ENCODE peak calls at places on chromosomes 11 and 22, in nine cellular contexts. K is HCT116, L is endodermal cell, Q is heart right ventricle, R is glutamatergic neuron, I is fibroblast of the aortic adventitia, A is cardiac fibroblast, Z is GM06990, O is WTC11. S is an unnamed sample.

GRCh38 chr11:44878696-44879095 is 72.0 kb downstream of the TP53I11 start:
- DNase-seq in L (no peak), Z (no peak), A (no peak), K (no peak), I (no peak), Q (no peak), O (no peak), R (no peak), S (no peak)

GRCh38 chr22:30290318-30290678 is 993 bp upstream of the CASTOR1 start:
- DNase-seq in Q (no peak), R (no peak), L (peak), A (no peak), Z (no peak), K (no peak), O (no peak), I (no peak), S (peak)

GRCh38 chr22:27786253-27786898 is 15.2 kb downstream of the MN1 start:
- DNase-seq in R (no peak), O (no peak), A (no peak), K (no peak), Q (no peak), Z (no peak), I (no peak), L (no peak), S (no peak)

GRCh38 chr22:22858559-22858937 is 29.1 kb upstream of the IGLL5 start:
- DNase-seq in Z (no peak), A (no peak), K (no peak), O (no peak), I (no peak), L (no peak), R (no peak), Q (no peak), S (no peak)

GRCh38 chr22:28903080-28903479 is 19.7 kb downstream of the ZNRF3 start:
- DNase-seq in R (no peak), L (peak), A (no peak), Z (no peak), O (no peak), I (peak), Q (peak), K (no peak), S (no peak)

GRCh38 chr11:46305295-46305694 is 27.8 kb downstream of the CREB3L1 start:
- DNase-seq in I (peak), R (no peak), L (no peak), A (peak), Z (no peak), Q (no peak), O (no peak), K (no peak), S (no peak)

GRCh38 chr11:6856871-6857270 is 6.0 kb upstream of the OR10A2 start:
- DNase-seq in Z (peak), K (no peak), R (no peak), I (peak), O (no peak), L (no peak), Q (no peak), A (peak), S (peak)

GRCh38 chr11:7154881-7155344 is 66.1 kb downstream of the RBMXL2 start:
- DNase-seq in L (no peak), Q (no peak), K (no peak), A (no peak), R (no peak), I (peak), O (no peak), Z (no peak), S (no peak)

GRCh38 chr11:44309483-44310197 is at the start of gene ALX4:
- DNase-seq in I (no peak), L (peak), R (peak), Q (peak), Z (no peak), K (no peak), O (peak), A (no peak), S (no peak)

GRCh38 chr22:28021116-28021997 is 102.3 kb upstream of the PITPNB start:
- DNase-seq in A (no peak), O (no peak), I (no peak), R (peak), Z (no peak), Q (no peak), L (no peak), K (no peak), S (no peak)

GRCh38 chr22:17770180-17771077 is 3.8 kb downstream of the BID start:
- DNase-seq in I (no peak), R (no peak), O (no peak), L (peak), Q (no peak), A (no peak), Z (no peak), K (no peak), S (no peak)

GRCh38 chr22:43090130-43090789 is 1.1 kb upstream of the TTLL1 start:
- DNase-seq in O (no peak), A (peak), R (peak), Q (no peak), I (peak), Z (peak), K (peak), L (no peak), S (peak)

GRCh38 chr11:45259607-45260006 is 26.5 kb downstream of the SYT13 start:
- DNase-seq in R (no peak), I (peak), K (peak), A (no peak), L (no peak), Q (no peak), Z (no peak), O (no peak), S (no peak)

GRCh38 chr11:76999597-76999996 is 34.6 kb upstream of the B3GNT6 start:
- DNase-seq in L (no peak), A (no peak), Q (no peak), I (no peak), K (no peak), R (no peak), O (no peak), Z (no peak), S (no peak)

GRCh38 chr11:17351171-17351509 is 460 bp upstream of the NCR3LG1 start:
- DNase-seq in O (no peak), K (no peak), A (no peak), L (no peak), I (no peak), Z (no peak), Q (no peak), R (no peak), S (no peak)
- TF ChIP-seq CTCF in O (no peak), K (no peak), A (peak), L (peak), I (peak), Z (no peak), Q (peak), R (peak), S (no peak)

GRCh38 chr11:10752061-10752460 is 1.0 kb downstream of the CTR9 start:
- DNase-seq in K (no peak), R (no peak), Q (no peak), A (no peak), L (no peak), I (no peak), O (no peak), Z (no peak), S (no peak)

GRCh38 chr11:10752486-10752885 is 1.4 kb downstream of the CTR9 start:
- DNase-seq in Q (no peak), A (no peak), L (no peak), R (no peak), Z (no peak), K (no peak), I (no peak), O (no peak), S (no peak)

GRCh38 chr11:10751581-10751940 is 515 bp downstream of the CTR9 start:
- DNase-seq in I (no peak), R (no peak), Z (no peak), Q (no peak), O (no peak), K (no peak), L (no peak), A (peak), S (no peak)

GRCh38 chr11:10749476-10749875 is 1.6 kb upstream of the CTR9 start:
- DNase-seq in Z (no peak), K (no peak), O (no peak), Q (no peak), R (no peak), I (no peak), A (no peak), L (no peak), S (no peak)

DNA sequence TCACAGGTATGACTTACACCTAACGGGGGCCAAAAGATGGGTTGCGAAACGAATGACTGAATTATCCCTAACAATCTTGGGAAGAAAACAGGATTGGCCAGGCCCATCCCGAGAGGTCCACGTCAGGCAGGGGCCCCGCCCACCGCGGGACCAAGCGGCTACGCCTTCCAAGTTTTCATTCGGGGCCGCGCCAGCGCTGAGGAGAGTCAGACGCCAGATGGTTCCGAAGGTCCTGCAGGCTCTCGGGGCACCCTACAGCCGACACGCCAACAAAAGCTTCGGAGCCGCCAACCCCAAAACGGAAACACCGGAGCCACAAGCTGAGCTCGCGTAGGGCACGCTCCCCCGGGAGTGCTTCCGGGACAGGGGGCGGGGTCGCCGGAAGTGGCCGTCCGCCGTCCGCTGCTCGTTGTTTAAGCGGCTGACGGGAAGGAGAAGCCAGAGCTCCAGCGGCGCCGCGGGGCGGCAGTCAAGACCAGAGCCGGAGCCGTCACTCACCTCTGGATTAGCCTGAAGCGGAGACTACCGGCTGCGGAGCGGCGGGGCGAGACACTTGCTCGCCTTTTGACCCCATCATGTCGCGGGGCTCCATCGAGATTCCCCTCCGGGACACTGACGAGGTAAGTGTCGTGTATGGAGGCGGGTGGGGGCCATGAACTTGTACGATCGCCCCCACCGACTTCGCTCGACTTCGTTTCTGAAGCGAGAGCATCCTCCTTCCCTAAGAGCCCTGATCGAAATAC is at the start of gene CTR9:
- DNase-seq in Z (peak), L (peak), K (peak), A (peak), Q (peak), O (peak), R (peak), I (peak), S (peak)
- TF ChIP-seq CTCF in Z (peak), L (no peak), K (no peak), A (peak), Q (peak), O (no peak), R (no peak), I (peak), S (peak)

DNA sequence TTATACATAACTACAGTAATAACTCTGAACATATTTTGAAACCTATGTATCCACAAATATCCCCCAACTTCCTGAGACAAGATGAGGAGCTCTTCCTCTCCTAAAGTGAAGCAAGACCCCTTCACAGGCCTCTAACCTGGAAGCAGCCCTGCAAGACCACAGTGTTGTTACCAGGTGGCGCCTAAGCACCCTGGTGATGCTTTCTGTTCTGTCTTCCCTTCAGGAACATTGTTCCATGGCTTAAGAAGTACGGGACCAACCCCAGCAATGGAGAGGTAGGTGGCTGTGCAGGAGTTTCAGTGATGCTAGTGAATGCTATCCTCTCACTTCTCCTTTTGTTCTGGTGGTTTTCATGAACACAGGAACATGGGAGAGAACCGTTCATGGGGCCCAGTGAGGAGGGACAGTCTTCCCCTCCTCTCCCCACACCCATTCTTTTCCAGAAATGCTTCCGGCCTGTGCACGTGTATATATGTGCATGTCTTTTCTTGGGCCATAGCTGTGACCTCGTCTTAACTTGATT is 6.4 kb downstream of the PPIL2 start:
- DNase-seq in K (no peak), R (no peak), O (no peak), Z (no peak), L (peak), I (no peak), Q (no peak), A (no peak), S (no peak)
- TF ChIP-seq CTCF in K (no peak), R (no peak), O (no peak), Z (no peak), L (peak), I (no peak), Q (no peak), A (no peak), S (no peak)

GRCh38 chr11:72534859-72535547 is 100.7 kb upstream of the CLPB start:
- DNase-seq in L (peak), R (no peak), Q (no peak), I (peak), A (no peak), O (peak), K (peak), Z (no peak), S (no peak)
- TF ChIP-seq CTCF in L (peak), R (peak), Q (no peak), I (peak), A (peak), O (no peak), K (peak), Z (peak), S (no peak)

GRCh38 chr11:61630104-61630503 is 49.2 kb upstream of the SYT7 start:
- DNase-seq in Z (no peak), A (no peak), I (no peak), L (no peak), Q (no peak), O (no peak), R (no peak), K (no peak), S (no peak)

GRCh38 chr11:61625525-61625924 is 44.6 kb upstream of the SYT7 start:
- DNase-seq in Q (no peak), K (no peak), Z (no peak), I (no peak), A (no peak), R (no peak), L (no peak), O (no peak), S (no peak)

GRCh38 chr11:61627831-61628753 is 47.2 kb upstream of the SYT7 start:
- DNase-seq in L (peak), R (peak), O (peak), Z (no peak), I (peak), K (peak), A (peak), Q (peak), S (peak)

GRCh38 chr11:61629082-61629481 is 48.2 kb upstream of the SYT7 start:
- DNase-seq in O (no peak), I (no peak), A (no peak), K (no peak), Z (no peak), L (no peak), Q (no peak), R (no peak), S (no peak)

GRCh38 chr11:61626580-61627380 is 45.9 kb upstream of the SYT7 start:
- DNase-seq in A (peak), L (peak), K (no peak), I (peak), Z (no peak), R (peak), Q (peak), O (peak), S (no peak)
- TF ChIP-seq CTCF in A (no peak), L (peak), K (no peak), I (no peak), Z (no peak), R (no peak), Q (no peak), O (no peak), S (no peak)

DNA sequence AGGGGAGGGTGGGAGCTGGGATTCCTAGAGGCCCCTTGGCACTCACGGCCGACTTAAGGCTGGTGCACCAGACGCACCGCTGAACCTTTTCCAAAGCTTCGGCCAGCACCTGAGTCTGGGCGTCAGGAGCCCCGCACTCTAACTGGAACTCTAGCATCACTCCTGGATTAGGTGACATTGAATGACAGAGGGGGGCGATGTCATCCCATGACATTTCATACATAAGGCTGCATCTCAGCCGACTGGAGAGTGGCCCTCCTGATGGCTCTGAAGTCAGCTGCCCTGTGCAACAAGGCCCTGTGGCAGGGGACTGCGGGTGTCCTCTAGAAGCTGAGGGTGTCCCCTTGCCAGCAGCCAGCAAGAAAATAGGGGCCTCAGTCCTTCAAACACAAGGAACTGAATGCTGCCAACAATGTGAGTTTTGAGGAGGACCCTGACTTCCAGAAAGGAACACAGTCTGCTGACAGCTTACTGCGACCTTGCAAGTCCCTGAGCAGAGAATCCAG is 10.1 kb upstream of the FADS3 start:
- DNase-seq in Q (no peak), K (no peak), L (no peak), O (no peak), R (no peak), Z (no peak), A (no peak), I (no peak), S (no peak)
- TF ChIP-seq CTCF in Q (no peak), K (no peak), L (peak), O (no peak), R (no peak), Z (no peak), A (no peak), I (no peak), S (no peak)

S was measured in GM10248.